ENCODE peak calls at places on chromosomes 4 and X, in five cellular contexts. Q is GM13977, Y is non-pigmented ciliary epithelial cell, C is NCI-H1048, R is transverse colon. D is an unnamed sample.

GRCh38 chrX:39196192-39197102 is 395.2 kb downstream of the MID1IP1 start:
- DNase-seq in Q (peak), Y (no peak), C (no peak), R (peak), D (peak)

GRCh38 chr4:125003840-125004239 is 291.3 kb upstream of the ANKRD50 start:
- DNase-seq in Q (no peak), Y (no peak), C (no peak), R (no peak), D (no peak)

GRCh38 chr4:184021389-184021788 is 116.3 kb downstream of the STOX2 start:
- DNase-seq in Q (no peak), Y (no peak), C (no peak), R (no peak), D (no peak)

GRCh38 chrX:9942086-9942485 is 25.1 kb upstream of the CLDN34 start:
- DNase-seq in Q (peak), Y (no peak), C (no peak), R (peak), D (no peak)

GRCh38 chr4:15250021-15250441 is 177.8 kb upstream of the C1QTNF7 start:
- DNase-seq in Q (no peak), Y (no peak), C (no peak), R (no peak), D (no peak)

GRCh38 chr4:124610214-124610613 is 102.3 kb downstream of the ANKRD50 start:
- DNase-seq in Q (no peak), Y (no peak), C (no peak), R (no peak), D (no peak)

GRCh38 chrX:39772057-39772832 is 325.5 kb downstream of the BCOR start:
- DNase-seq in Q (peak), Y (no peak), C (no peak), R (no peak), D (no peak)

GRCh38 chrX:131830400-131831184 is 192.5 kb upstream of the STK26 start:
- DNase-seq in Q (no peak), Y (no peak), C (peak), R (peak), D (peak)

GRCh38 chr4:891747-892146 is 40.4 kb downstream of the GAK start:
- DNase-seq in Q (no peak), Y (no peak), C (no peak), R (no peak), D (no peak)

GRCh38 chrX:4579999-4580398 is 866.5 kb upstream of the PRKX start:
- DNase-seq in Q (no peak), Y (no peak), C (no peak), R (no peak), D (no peak)

GRCh38 chrX:23383411-23383810 is 48.8 kb downstream of the PTCHD1 start:
- DNase-seq in Q (no peak), Y (no peak), C (no peak), R (no peak), D (peak)

GRCh38 chr4:2443061-2443730 is 24.4 kb downstream of the CFAP99 start:
- DNase-seq in Q (no peak), Y (no peak), C (no peak), R (no peak), D (no peak)

GRCh38 chr4:102339018-102339417 is 6.3 kb downstream of the SLC39A8 start:
- DNase-seq in Q (no peak), Y (no peak), C (no peak), R (no peak), D (no peak)